ENCODE peak calls at places on chromosomes 12 and 14, in nine cellular contexts. T is islet precursor cell; J is SW 1271; H is left ventricle myocardium superior; B is suprapubic skin; P is endothelial cell; Z is central memory CD4-positive, alpha-beta T cell; M is hypothalamus; G is GM10248. Y is an unnamed sample.

GRCh38 chr14:56180754-56181542 is 62.7 kb downstream of the PELI2 start:
- DNase-seq in T (no peak), J (no peak), H (no peak), B (no peak), P (no peak), Z (no peak), M (no peak), G (no peak), Y (no peak)

GRCh38 chr12:30041096-30041495 is 257.4 kb upstream of the TMTC1 start:
- DNase-seq in T (no peak), J (no peak), H (no peak), B (no peak), P (no peak), Z (no peak), M (no peak), G (no peak), Y (no peak)

GRCh38 chr12:125373375-125373774 is 308.1 kb downstream of the AACS start:
- DNase-seq in T (no peak), J (no peak), H (no peak), B (no peak), P (no peak), Z (no peak), M (no peak), G (no peak), Y (no peak)

GRCh38 chr14:26173581-26173980 is 424.3 kb downstream of the NOVA1 start:
- DNase-seq in T (no peak), J (no peak), H (no peak), B (no peak), P (no peak), Z (no peak), M (no peak), G (no peak), Y (no peak)

GRCh38 chr14:100288382-100289185 is 17.7 kb downstream of the SLC25A29 start:
- DNase-seq in T (peak; percentile 32), J (no peak), H (no peak), B (no peak), P (no peak), Z (no peak), M (no peak), G (no peak), Y (peak; percentile 78)

GRCh38 chr12:94372379-94372930 is 87.2 kb downstream of the CEP83 start:
- DNase-seq in T (no peak), J (no peak), H (no peak), B (no peak), P (no peak), Z (no peak), M (no peak), G (peak; percentile 33), Y (no peak)

GRCh38 chr12:78804262-78804661 is 60.3 kb upstream of the SYT1 start:
- DNase-seq in T (no peak), J (no peak), H (peak; percentile 26), B (peak; percentile 79), P (no peak), Z (no peak), M (no peak), G (no peak), Y (no peak)

GRCh38 chr12:131735863-131736806 is 25.2 kb downstream of the SFSWAP start:
- DNase-seq in T (no peak), J (no peak), H (no peak), B (no peak), P (no peak), Z (no peak), M (no peak), G (no peak), Y (no peak)

GRCh38 chr12:40663781-40664180 is 28.5 kb upstream of the CNTN1 start:
- DNase-seq in T (no peak), J (no peak), H (no peak), B (no peak), P (no peak), Z (no peak), M (no peak), G (no peak), Y (no peak)

GRCh38 chr12:32134144-32134888 is 27.7 kb downstream of the BICD1 start:
- DNase-seq in T (no peak), J (no peak), H (no peak), B (no peak), P (no peak), Z (peak; percentile 10), M (no peak), G (peak; percentile 51), Y (no peak)

GRCh38 chr12:10069099-10069498 is 29.7 kb downstream of the CLEC1A start:
- DNase-seq in T (no peak), J (no peak), H (no peak), B (no peak), P (no peak), Z (no peak), M (no peak), G (no peak), Y (no peak)

GRCh38 chr14:55780156-55780946 is 200.3 kb downstream of the KTN1 start:
- DNase-seq in T (no peak), J (no peak), H (peak; percentile 35), B (no peak), P (no peak), Z (no peak), M (no peak), G (no peak), Y (no peak)

GRCh38 chr12:56900583-56900982 is 33.6 kb downstream of the SDR9C7 start:
- DNase-seq in T (no peak), J (peak; percentile 59), H (no peak), B (no peak), P (no peak), Z (no peak), M (no peak), G (no peak), Y (no peak)

GRCh38 chr12:51368640-51369517 is 22.3 kb downstream of the GALNT6 start:
- DNase-seq in T (peak; percentile 64), J (no peak), H (peak; percentile 47), B (no peak), P (peak; percentile 31), Z (peak; percentile 98), M (no peak), G (peak; percentile 97), Y (peak; percentile 77)

GRCh38 chr12:59149995-59150642 is 229.8 kb upstream of the LRIG3 start:
- DNase-seq in T (no peak), J (peak; percentile 57), H (no peak), B (no peak), P (peak; percentile 10), Z (peak; percentile 2), M (no peak), G (peak; percentile 31), Y (peak; percentile 95)

GRCh38 chr12:110998971-110999370 is 78.6 kb upstream of the MYL2 start:
- DNase-seq in T (no peak), J (no peak), H (no peak), B (no peak), P (no peak), Z (no peak), M (no peak), G (no peak), Y (no peak)